ENCODE peak calls at places on chromosomes 12 and 14, in four cellular contexts. One of them, this sample, is unnamed.
A peak's percentile ranks its signal among the peaks of the same experiment; 100 is the strongest.

GRCh38 chr12:120971299-120972180 is 6.8 kb upstream of the HNF1A start:
- DNase-seq in uterus: no peak
- DNase-seq in tibial nerve: peak; percentile 33
- DNase-seq in HCT116: peak; percentile 58
- DNase-seq in this sample: peak; percentile 96

GRCh38 chr14:89013098-89013504 is 188.7 kb downstream of the TTC8 start:
- DNase-seq in uterus: no peak
- DNase-seq in HCT116: peak; percentile 50
- DNase-seq in tibial nerve: no peak
- DNase-seq in this sample: peak; percentile 41

GRCh38 chr12:26557326-26557725 is 275.7 kb downstream of the ITPR2 start:
- DNase-seq in uterus: no peak
- DNase-seq in HCT116: no peak
- DNase-seq in tibial nerve: no peak
- DNase-seq in this sample: no peak

GRCh38 chr14:77203611-77204456 is 22.2 kb downstream of the TMEM63C start:
- DNase-seq in uterus: no peak
- DNase-seq in HCT116: no peak
- DNase-seq in tibial nerve: no peak
- DNase-seq in this sample: no peak

GRCh38 chr12:45050751-45051489 is at the start of gene DBX2:
- DNase-seq in uterus: no peak
- DNase-seq in tibial nerve: no peak
- DNase-seq in HCT116: no peak
- DNase-seq in this sample: no peak

GRCh38 chr14:78448483-78449094 is 278.4 kb downstream of the NRXN3 start:
- DNase-seq in HCT116: peak; percentile 15
- DNase-seq in tibial nerve: peak; percentile 12
- DNase-seq in uterus: no peak
- DNase-seq in this sample: peak; percentile 60

GRCh38 chr14:56293506-56293905 is 175.3 kb downstream of the PELI2 start:
- DNase-seq in uterus: no peak
- DNase-seq in tibial nerve: no peak
- DNase-seq in HCT116: no peak
- DNase-seq in this sample: no peak

GRCh38 chr12:117052386-117053049 is 46.7 kb downstream of the TESC start:
- DNase-seq in uterus: no peak
- DNase-seq in HCT116: no peak
- DNase-seq in tibial nerve: no peak
- DNase-seq in this sample: no peak

GRCh38 chr12:108021129-108021528 is 108.0 kb upstream of the WSCD2 start:
- DNase-seq in uterus: no peak
- DNase-seq in HCT116: no peak
- DNase-seq in tibial nerve: no peak
- DNase-seq in this sample: no peak

GRCh38 chr12:13941258-13942249 is 39.8 kb downstream of the GRIN2B start:
- DNase-seq in uterus: no peak
- DNase-seq in HCT116: peak; percentile 77
- DNase-seq in tibial nerve: peak; percentile 13
- DNase-seq in this sample: peak; percentile 58
- TF ChIP-seq CTCF in uterus: no peak
- TF ChIP-seq CTCF in HCT116: peak; percentile 65
- TF ChIP-seq CTCF in tibial nerve: no peak
- TF ChIP-seq CTCF in this sample: peak; percentile 37

GRCh38 chr12:132079190-132079589 is 64.9 kb downstream of the DDX51 start:
- DNase-seq in tibial nerve: no peak
- DNase-seq in uterus: peak; percentile 63
- DNase-seq in HCT116: no peak
- DNase-seq in this sample: no peak

GRCh38 chr12:132084681-132085635 is 59.2 kb downstream of the DDX51 start:
- DNase-seq in HCT116: no peak
- DNase-seq in tibial nerve: peak; percentile 19
- DNase-seq in uterus: peak; percentile 64
- DNase-seq in this sample: peak; percentile 82

GRCh38 chr12:132081423-132081822 is 62.7 kb downstream of the DDX51 start:
- DNase-seq in uterus: no peak
- DNase-seq in tibial nerve: no peak
- DNase-seq in HCT116: no peak
- DNase-seq in this sample: no peak

GRCh38 chr12:132079695-132080094 is 64.4 kb downstream of the DDX51 start:
- DNase-seq in HCT116: no peak
- DNase-seq in tibial nerve: no peak
- DNase-seq in uterus: no peak
- DNase-seq in this sample: no peak

GRCh38 chr12:132083731-132084641 is 60.1 kb downstream of the DDX51 start:
- DNase-seq in uterus: peak; percentile 91
- DNase-seq in tibial nerve: peak; percentile 70
- DNase-seq in HCT116: peak; percentile 76
- DNase-seq in this sample: peak; percentile 98
- TF ChIP-seq POLR2A in uterus: peak; percentile 95
- TF ChIP-seq POLR2A in tibial nerve: peak; percentile 82
- TF ChIP-seq POLR2A in HCT116: peak; percentile 81
- TF ChIP-seq POLR2A in this sample: peak; percentile 93

DNA sequence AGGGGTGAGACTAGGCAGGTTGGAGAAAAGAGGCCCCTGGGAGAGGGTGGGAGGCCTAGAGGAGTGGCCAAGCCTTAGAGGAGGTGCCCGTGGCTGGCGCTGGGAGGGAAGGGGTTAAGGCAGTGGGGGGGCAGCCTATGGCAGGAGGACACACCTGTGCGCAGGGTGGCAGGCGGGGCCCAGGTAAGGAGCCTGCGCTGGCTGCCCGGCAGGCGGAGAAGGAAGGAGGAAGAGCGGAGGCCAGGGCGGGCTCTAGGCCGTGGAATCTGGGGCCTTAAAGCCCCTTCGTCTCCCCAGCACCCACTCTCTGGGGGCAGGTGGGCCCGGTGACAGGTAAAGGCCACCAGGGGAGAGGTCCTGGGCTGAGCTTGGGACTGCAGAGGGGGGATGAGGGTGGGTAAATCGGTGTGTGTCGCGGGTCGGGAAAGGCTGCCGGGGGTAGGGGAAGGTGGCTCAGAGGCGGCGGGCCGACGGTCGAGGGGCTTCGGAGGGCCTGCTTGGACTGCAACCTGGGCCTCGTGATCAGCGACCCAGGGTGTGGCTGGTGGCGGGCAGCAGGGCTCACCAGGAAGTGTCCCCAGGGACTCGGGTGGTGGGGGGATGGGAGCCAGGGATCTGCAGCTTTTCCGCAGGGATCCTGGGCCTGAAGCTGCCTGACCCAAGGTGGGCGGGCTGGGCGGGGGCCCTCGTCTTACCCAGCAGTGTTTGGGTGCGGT is 7.3 kb downstream of the PHB2 start:
- DNase-seq in HCT116: peak; percentile 89
- DNase-seq in tibial nerve: no peak
- DNase-seq in uterus: no peak
- DNase-seq in this sample: no peak
- TF ChIP-seq CTCF in HCT116: no peak
- TF ChIP-seq CTCF in tibial nerve: no peak
- TF ChIP-seq CTCF in uterus: no peak
- TF ChIP-seq CTCF in this sample: no peak

GRCh38 chr14:64826845-64827244 is 52.9 kb downstream of the SPTB start:
- DNase-seq in HCT116: no peak
- DNase-seq in uterus: no peak
- DNase-seq in tibial nerve: no peak
- DNase-seq in this sample: peak; percentile 98
- TF ChIP-seq POLR2A in HCT116: no peak
- TF ChIP-seq POLR2A in uterus: no peak
- TF ChIP-seq POLR2A in tibial nerve: no peak
- TF ChIP-seq POLR2A in this sample: no peak

DNA sequence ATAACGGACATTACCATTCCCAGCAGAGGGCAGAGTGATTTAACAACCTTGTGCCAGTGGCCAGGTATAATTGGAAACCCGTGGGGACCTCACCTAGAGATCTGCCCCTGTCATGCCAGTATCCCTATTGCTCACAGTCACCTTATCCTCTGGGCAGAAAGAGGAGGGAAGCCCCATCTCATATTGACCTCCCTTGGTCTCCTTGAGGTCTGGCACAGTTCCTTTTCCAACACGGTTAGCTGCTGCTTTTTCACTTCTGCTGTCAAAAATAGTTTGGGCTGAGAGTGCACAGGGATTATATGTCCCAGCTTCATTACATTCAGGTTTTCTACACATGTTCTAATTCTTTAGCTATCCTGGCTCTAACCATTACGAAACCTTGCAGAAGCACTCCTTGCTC is 111.6 kb upstream of the MIS18BP1 start:
- DNase-seq in HCT116: no peak
- DNase-seq in tibial nerve: no peak
- DNase-seq in uterus: no peak
- DNase-seq in this sample: no peak
- TF ChIP-seq CTCF in HCT116: no peak
- TF ChIP-seq CTCF in tibial nerve: no peak
- TF ChIP-seq CTCF in uterus: no peak
- TF ChIP-seq CTCF in this sample: no peak

GRCh38 chr14:106844608-106845285 is 1318.4 kb downstream of the TMEM121 start:
- DNase-seq in HCT116: no peak
- DNase-seq in tibial nerve: peak; percentile 52
- DNase-seq in uterus: peak; percentile 69
- DNase-seq in this sample: peak; percentile 85
- TF ChIP-seq POLR2A in HCT116: no peak
- TF ChIP-seq POLR2A in tibial nerve: peak; percentile 16
- TF ChIP-seq POLR2A in uterus: peak; percentile 29
- TF ChIP-seq POLR2A in this sample: peak; percentile 56

GRCh38 chr14:63840981-63841380 is 11.8 kb upstream of the SYNE2 start:
- DNase-seq in tibial nerve: no peak
- DNase-seq in HCT116: no peak
- DNase-seq in uterus: no peak
- DNase-seq in this sample: no peak
- TF ChIP-seq CTCF in tibial nerve: no peak
- TF ChIP-seq CTCF in HCT116: peak; percentile 38
- TF ChIP-seq CTCF in uterus: no peak
- TF ChIP-seq CTCF in this sample: no peak

DNA sequence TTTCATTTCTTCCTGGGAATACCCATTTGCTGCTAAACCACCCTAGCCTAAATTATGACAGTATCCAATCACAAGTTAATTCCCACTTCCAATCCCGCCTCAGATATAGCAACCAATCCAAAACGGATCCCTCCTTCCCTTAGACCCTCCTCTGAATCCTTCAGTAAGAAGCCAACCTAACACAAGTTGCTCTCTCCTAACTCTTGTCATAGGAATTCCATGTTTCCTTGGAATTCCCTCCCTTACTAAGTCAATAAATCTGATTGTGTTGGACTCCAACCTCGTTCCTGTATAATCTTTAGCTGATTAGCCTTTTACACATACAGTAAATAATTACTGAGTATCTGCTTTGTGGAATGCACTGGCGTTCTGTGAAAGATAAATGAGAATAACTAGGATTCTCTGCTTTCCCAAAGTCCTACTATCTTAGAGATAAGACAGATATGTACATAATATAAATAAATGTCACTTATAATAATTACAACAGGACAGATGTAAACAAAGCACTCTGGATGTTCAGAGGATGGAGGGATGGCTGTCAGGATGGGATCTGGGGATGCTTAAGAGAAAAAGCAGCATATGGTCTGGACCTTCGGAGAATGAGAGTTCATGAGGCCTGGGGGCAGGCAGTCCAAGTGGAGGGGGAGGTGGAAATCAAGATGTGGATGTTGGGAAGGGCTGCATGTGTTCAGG is 185.8 kb upstream of the SOX5 start:
- DNase-seq in uterus: no peak
- DNase-seq in HCT116: no peak
- DNase-seq in tibial nerve: no peak
- DNase-seq in this sample: no peak
- TF ChIP-seq POLR2A in uterus: no peak
- TF ChIP-seq POLR2A in HCT116: no peak
- TF ChIP-seq POLR2A in tibial nerve: no peak
- TF ChIP-seq POLR2A in this sample: no peak

This sample was measured in NB4.